ENCODE peak calls at places on chromosomes 6 and 20, in four cellular contexts. One of them, this sample, is unnamed.

GRCh38 chr20:63519765-63520593 is 586 bp upstream of the PPDPF start:
- DNase-seq in lower lobe of right lung: peak; percentile 73
- DNase-seq in progenitor cell of endocrine pancreas: peak; percentile 70
- DNase-seq in memory B cell: peak; percentile 44
- DNase-seq in this sample: peak; percentile 34

GRCh38 chr20:10728873-10729670 is 55.3 kb upstream of the JAG1 start:
- DNase-seq in lower lobe of right lung: no peak
- DNase-seq in progenitor cell of endocrine pancreas: no peak
- DNase-seq in memory B cell: no peak
- DNase-seq in this sample: peak; percentile 61

GRCh38 chr20:44422083-44422482 is 53.6 kb upstream of the TTPAL start:
- DNase-seq in lower lobe of right lung: no peak
- DNase-seq in progenitor cell of endocrine pancreas: no peak
- DNase-seq in memory B cell: no peak
- DNase-seq in this sample: peak; percentile 56

GRCh38 chr20:36521526-36521925 is 19.8 kb upstream of the MYL9 start:
- DNase-seq in lower lobe of right lung: no peak
- DNase-seq in progenitor cell of endocrine pancreas: no peak
- DNase-seq in memory B cell: no peak
- DNase-seq in this sample: no peak

GRCh38 chr6:37101991-37102298 is 68.0 kb upstream of the PIM1 start:
- DNase-seq in lower lobe of right lung: no peak
- DNase-seq in progenitor cell of endocrine pancreas: no peak
- DNase-seq in memory B cell: no peak
- DNase-seq in this sample: no peak

GRCh38 chr6:5379647-5380242 is 118.4 kb downstream of the FARS2 start:
- DNase-seq in lower lobe of right lung: no peak
- DNase-seq in progenitor cell of endocrine pancreas: no peak
- DNase-seq in memory B cell: no peak
- DNase-seq in this sample: peak; percentile 39

GRCh38 chr6:149246691-149247384 is 70.7 kb upstream of the TAB2 start:
- DNase-seq in lower lobe of right lung: no peak
- DNase-seq in progenitor cell of endocrine pancreas: no peak
- DNase-seq in memory B cell: peak; percentile 65
- DNase-seq in this sample: no peak

GRCh38 chr20:52217689-52218395 is 26.3 kb upstream of the ZFP64 start:
- DNase-seq in lower lobe of right lung: no peak
- DNase-seq in progenitor cell of endocrine pancreas: no peak
- DNase-seq in memory B cell: no peak
- DNase-seq in this sample: no peak

GRCh38 chr6:113511100-113511499 is 346.0 kb upstream of the MARCKS start:
- DNase-seq in lower lobe of right lung: no peak
- DNase-seq in progenitor cell of endocrine pancreas: no peak
- DNase-seq in memory B cell: no peak
- DNase-seq in this sample: no peak

GRCh38 chr20:59583428-59584277 is 20.7 kb upstream of the PHACTR3 start:
- DNase-seq in lower lobe of right lung: no peak
- DNase-seq in progenitor cell of endocrine pancreas: no peak
- DNase-seq in memory B cell: no peak
- DNase-seq in this sample: no peak

GRCh38 chr6:166446567-166447065 is 63.9 kb upstream of the MPC1 start:
- DNase-seq in lower lobe of right lung: no peak
- DNase-seq in progenitor cell of endocrine pancreas: no peak
- DNase-seq in memory B cell: no peak
- DNase-seq in this sample: peak; percentile 45

GRCh38 chr6:50657513-50657912 is 55.8 kb upstream of the TFAP2D start:
- DNase-seq in lower lobe of right lung: no peak
- DNase-seq in progenitor cell of endocrine pancreas: no peak
- DNase-seq in memory B cell: no peak
- DNase-seq in this sample: no peak

GRCh38 chr6:169288591-169288990 is 34.9 kb upstream of the THBS2 start:
- DNase-seq in lower lobe of right lung: no peak
- DNase-seq in progenitor cell of endocrine pancreas: no peak
- DNase-seq in memory B cell: no peak
- DNase-seq in this sample: peak; percentile 84

GRCh38 chr6:56840467-56841371 is 114.2 kb upstream of the BEND6 start:
- DNase-seq in lower lobe of right lung: no peak
- DNase-seq in progenitor cell of endocrine pancreas: no peak
- DNase-seq in memory B cell: no peak
- DNase-seq in this sample: peak; percentile 75

GRCh38 chr6:166586424-166587156 is at the start of gene RAMACL:
- DNase-seq in lower lobe of right lung: no peak
- DNase-seq in progenitor cell of endocrine pancreas: no peak
- DNase-seq in memory B cell: peak; percentile 56
- DNase-seq in this sample: no peak

GRCh38 chr6:129029778-129030177 is 146.8 kb downstream of the LAMA2 start:
- DNase-seq in lower lobe of right lung: no peak
- DNase-seq in progenitor cell of endocrine pancreas: no peak
- DNase-seq in memory B cell: no peak
- DNase-seq in this sample: peak; percentile 20

GRCh38 chr6:3370361-3371221 is 86.3 kb downstream of the SLC22A23 start:
- DNase-seq in lower lobe of right lung: no peak
- DNase-seq in progenitor cell of endocrine pancreas: no peak
- DNase-seq in memory B cell: no peak
- DNase-seq in this sample: no peak

GRCh38 chr20:37262516-37262915 is 902 bp upstream of the GHRH start:
- DNase-seq in lower lobe of right lung: no peak
- DNase-seq in progenitor cell of endocrine pancreas: no peak
- DNase-seq in memory B cell: no peak
- DNase-seq in this sample: no peak

GRCh38 chr6:166257911-166258318 is 50.3 kb downstream of the PRR18 start:
- DNase-seq in lower lobe of right lung: no peak
- DNase-seq in progenitor cell of endocrine pancreas: no peak
- DNase-seq in memory B cell: no peak
- DNase-seq in this sample: no peak

GRCh38 chr20:4961746-4962145 is 39.6 kb downstream of the SLC23A2 start:
- DNase-seq in lower lobe of right lung: no peak
- DNase-seq in progenitor cell of endocrine pancreas: no peak
- DNase-seq in memory B cell: no peak
- DNase-seq in this sample: peak; percentile 96

GRCh38 chr6:43078651-43079050 is 2.5 kb downstream of the PTK7 start:
- DNase-seq in lower lobe of right lung: no peak
- DNase-seq in progenitor cell of endocrine pancreas: no peak
- DNase-seq in memory B cell: no peak
- DNase-seq in this sample: peak; percentile 55

GRCh38 chr6:48736486-48737206 is 625.6 kb upstream of the PTCHD4 start:
- DNase-seq in lower lobe of right lung: no peak
- DNase-seq in progenitor cell of endocrine pancreas: no peak
- DNase-seq in memory B cell: no peak
- DNase-seq in this sample: peak; percentile 92

GRCh38 chr6:154197176-154197850 is 158.3 kb downstream of the OPRM1 start:
- DNase-seq in lower lobe of right lung: no peak
- DNase-seq in progenitor cell of endocrine pancreas: no peak
- DNase-seq in memory B cell: no peak
- DNase-seq in this sample: peak; percentile 24

GRCh38 chr6:160030103-160030502 is 61.2 kb downstream of the IGF2R start:
- DNase-seq in lower lobe of right lung: peak; percentile 88
- DNase-seq in progenitor cell of endocrine pancreas: no peak
- DNase-seq in memory B cell: no peak
- DNase-seq in this sample: peak; percentile 97

GRCh38 chr20:40943591-40943990 is 85.0 kb upstream of the TOP1 start:
- DNase-seq in lower lobe of right lung: no peak
- DNase-seq in progenitor cell of endocrine pancreas: no peak
- DNase-seq in memory B cell: no peak
- DNase-seq in this sample: no peak

GRCh38 chr20:58416832-58417231 is 27.8 kb downstream of the VAPB start:
- DNase-seq in lower lobe of right lung: no peak
- DNase-seq in progenitor cell of endocrine pancreas: no peak
- DNase-seq in memory B cell: no peak
- DNase-seq in this sample: no peak

GRCh38 chr20:36030143-36030542 is 61.8 kb downstream of the CNBD2 start:
- DNase-seq in lower lobe of right lung: no peak
- DNase-seq in progenitor cell of endocrine pancreas: no peak
- DNase-seq in memory B cell: no peak
- DNase-seq in this sample: no peak

GRCh38 chr20:44632103-44632752 is 19.3 kb downstream of the ADA start:
- DNase-seq in lower lobe of right lung: no peak
- DNase-seq in progenitor cell of endocrine pancreas: no peak
- DNase-seq in memory B cell: no peak
- DNase-seq in this sample: no peak

GRCh38 chr20:8756410-8756809 is 312.5 kb upstream of the PLCB4 start:
- DNase-seq in lower lobe of right lung: no peak
- DNase-seq in progenitor cell of endocrine pancreas: no peak
- DNase-seq in memory B cell: no peak
- DNase-seq in this sample: peak; percentile 96

GRCh38 chr6:34305982-34306702 is 57.3 kb upstream of the SMIM29 start:
- DNase-seq in lower lobe of right lung: no peak
- DNase-seq in progenitor cell of endocrine pancreas: no peak
- DNase-seq in memory B cell: no peak
- DNase-seq in this sample: no peak

GRCh38 chr20:46994341-46994740 is 99.7 kb downstream of the EYA2 start:
- DNase-seq in lower lobe of right lung: no peak
- DNase-seq in progenitor cell of endocrine pancreas: no peak
- DNase-seq in memory B cell: peak; percentile 32
- DNase-seq in this sample: no peak

GRCh38 chr6:124022641-124023040 is 219.0 kb downstream of the NKAIN2 start:
- DNase-seq in lower lobe of right lung: no peak
- DNase-seq in progenitor cell of endocrine pancreas: no peak
- DNase-seq in memory B cell: no peak
- DNase-seq in this sample: no peak